ENCODE peak calls at places on chromosomes 7 and 10, in ten cellular contexts. One of them, this sample, is unnamed.

GRCh38 chr10:105140600-105140999 is 499.5 kb downstream of the SORCS3 start:
- DNase-seq in GM04503: no peak
- DNase-seq in HS-27A: no peak
- DNase-seq in CD8-positive, alpha-beta memory T cell: no peak
- DNase-seq in Right ventricle myocardium superior: no peak
- DNase-seq in neural crest cell: no peak
- DNase-seq in endothelial cell: no peak
- DNase-seq in dorsolateral prefrontal cortex: no peak
- DNase-seq in RWPE1: no peak
- DNase-seq in stimulated activated CD8-positive, alpha-beta memory T cell treated with anti-CD3 and anti-CD28 coated beads, Interleukin-4, amount 100 ng/mL, for 1 hour: no peak
- DNase-seq in this sample: no peak

GRCh38 chr7:34184466-34184865 is 279.1 kb downstream of the BMPER start:
- DNase-seq in GM04503: no peak
- DNase-seq in HS-27A: no peak
- DNase-seq in CD8-positive, alpha-beta memory T cell: no peak
- DNase-seq in Right ventricle myocardium superior: no peak
- DNase-seq in neural crest cell: no peak
- DNase-seq in endothelial cell: no peak
- DNase-seq in dorsolateral prefrontal cortex: no peak
- DNase-seq in RWPE1: no peak
- DNase-seq in stimulated activated CD8-positive, alpha-beta memory T cell treated with anti-CD3 and anti-CD28 coated beads, Interleukin-4, amount 100 ng/mL, for 1 hour: no peak
- DNase-seq in this sample: no peak

GRCh38 chr10:43348511-43349312 is 22.7 kb upstream of the FXYD4 start:
- DNase-seq in GM04503: no peak
- DNase-seq in HS-27A: peak; percentile 7
- DNase-seq in CD8-positive, alpha-beta memory T cell: peak; percentile 90
- DNase-seq in Right ventricle myocardium superior: peak; percentile 90
- DNase-seq in neural crest cell: peak; percentile 87
- DNase-seq in endothelial cell: peak; percentile 87
- DNase-seq in dorsolateral prefrontal cortex: peak; percentile 93
- DNase-seq in RWPE1: peak; percentile 89
- DNase-seq in stimulated activated CD8-positive, alpha-beta memory T cell treated with anti-CD3 and anti-CD28 coated beads, Interleukin-4, amount 100 ng/mL, for 1 hour: peak; percentile 75
- DNase-seq in this sample: peak; percentile 92

GRCh38 chr10:6299234-6299633 is 96.5 kb downstream of the PFKFB3 start:
- DNase-seq in GM04503: no peak
- DNase-seq in HS-27A: no peak
- DNase-seq in CD8-positive, alpha-beta memory T cell: no peak
- DNase-seq in Right ventricle myocardium superior: no peak
- DNase-seq in neural crest cell: no peak
- DNase-seq in endothelial cell: no peak
- DNase-seq in dorsolateral prefrontal cortex: no peak
- DNase-seq in RWPE1: peak; percentile 97
- DNase-seq in stimulated activated CD8-positive, alpha-beta memory T cell treated with anti-CD3 and anti-CD28 coated beads, Interleukin-4, amount 100 ng/mL, for 1 hour: no peak
- DNase-seq in this sample: no peak

GRCh38 chr7:158120313-158120712 is 467.3 kb downstream of the PTPRN2 start:
- DNase-seq in GM04503: no peak
- DNase-seq in HS-27A: no peak
- DNase-seq in CD8-positive, alpha-beta memory T cell: peak; percentile 7
- DNase-seq in Right ventricle myocardium superior: peak; percentile 19
- DNase-seq in neural crest cell: no peak
- DNase-seq in endothelial cell: no peak
- DNase-seq in dorsolateral prefrontal cortex: no peak
- DNase-seq in RWPE1: no peak
- DNase-seq in stimulated activated CD8-positive, alpha-beta memory T cell treated with anti-CD3 and anti-CD28 coated beads, Interleukin-4, amount 100 ng/mL, for 1 hour: no peak
- DNase-seq in this sample: no peak

GRCh38 chr10:47374611-47375536 is 9.2 kb downstream of the ZNF488 start:
- DNase-seq in GM04503: no peak
- DNase-seq in HS-27A: no peak
- DNase-seq in CD8-positive, alpha-beta memory T cell: no peak
- DNase-seq in Right ventricle myocardium superior: no peak
- DNase-seq in neural crest cell: no peak
- DNase-seq in endothelial cell: peak; percentile 1
- DNase-seq in dorsolateral prefrontal cortex: no peak
- DNase-seq in RWPE1: no peak
- DNase-seq in stimulated activated CD8-positive, alpha-beta memory T cell treated with anti-CD3 and anti-CD28 coated beads, Interleukin-4, amount 100 ng/mL, for 1 hour: no peak
- DNase-seq in this sample: peak; percentile 73

GRCh38 chr10:127182161-127182560 is 14.2 kb downstream of the INSYN2A start:
- DNase-seq in GM04503: no peak
- DNase-seq in HS-27A: no peak
- DNase-seq in CD8-positive, alpha-beta memory T cell: no peak
- DNase-seq in Right ventricle myocardium superior: no peak
- DNase-seq in neural crest cell: no peak
- DNase-seq in endothelial cell: no peak
- DNase-seq in dorsolateral prefrontal cortex: no peak
- DNase-seq in RWPE1: no peak
- DNase-seq in stimulated activated CD8-positive, alpha-beta memory T cell treated with anti-CD3 and anti-CD28 coated beads, Interleukin-4, amount 100 ng/mL, for 1 hour: no peak
- DNase-seq in this sample: no peak

GRCh38 chr7:107025449-107026103 is 18.9 kb upstream of the PRKAR2B start:
- DNase-seq in GM04503: no peak
- DNase-seq in HS-27A: no peak
- DNase-seq in CD8-positive, alpha-beta memory T cell: no peak
- DNase-seq in Right ventricle myocardium superior: no peak
- DNase-seq in neural crest cell: no peak
- DNase-seq in endothelial cell: no peak
- DNase-seq in dorsolateral prefrontal cortex: no peak
- DNase-seq in RWPE1: no peak
- DNase-seq in stimulated activated CD8-positive, alpha-beta memory T cell treated with anti-CD3 and anti-CD28 coated beads, Interleukin-4, amount 100 ng/mL, for 1 hour: no peak
- DNase-seq in this sample: no peak

GRCh38 chr7:84746347-84746746 is 440.5 kb downstream of the SEMA3D start:
- DNase-seq in GM04503: peak; percentile 74
- DNase-seq in HS-27A: no peak
- DNase-seq in CD8-positive, alpha-beta memory T cell: no peak
- DNase-seq in Right ventricle myocardium superior: no peak
- DNase-seq in neural crest cell: no peak
- DNase-seq in endothelial cell: no peak
- DNase-seq in dorsolateral prefrontal cortex: no peak
- DNase-seq in RWPE1: no peak
- DNase-seq in stimulated activated CD8-positive, alpha-beta memory T cell treated with anti-CD3 and anti-CD28 coated beads, Interleukin-4, amount 100 ng/mL, for 1 hour: no peak
- DNase-seq in this sample: no peak

GRCh38 chr10:121927361-121927840 is 430 bp downstream of the ATE1 start:
- DNase-seq in GM04503: no peak
- DNase-seq in HS-27A: no peak
- DNase-seq in CD8-positive, alpha-beta memory T cell: peak; percentile 57
- DNase-seq in Right ventricle myocardium superior: peak; percentile 76
- DNase-seq in neural crest cell: no peak
- DNase-seq in endothelial cell: no peak
- DNase-seq in dorsolateral prefrontal cortex: peak; percentile 54
- DNase-seq in RWPE1: peak; percentile 84
- DNase-seq in stimulated activated CD8-positive, alpha-beta memory T cell treated with anti-CD3 and anti-CD28 coated beads, Interleukin-4, amount 100 ng/mL, for 1 hour: no peak
- DNase-seq in this sample: peak; percentile 84

GRCh38 chr7:37105119-37105518 is 343.5 kb downstream of the ELMO1 start:
- DNase-seq in GM04503: no peak
- DNase-seq in HS-27A: no peak
- DNase-seq in CD8-positive, alpha-beta memory T cell: no peak
- DNase-seq in Right ventricle myocardium superior: no peak
- DNase-seq in neural crest cell: no peak
- DNase-seq in endothelial cell: no peak
- DNase-seq in dorsolateral prefrontal cortex: no peak
- DNase-seq in RWPE1: no peak
- DNase-seq in stimulated activated CD8-positive, alpha-beta memory T cell treated with anti-CD3 and anti-CD28 coated beads, Interleukin-4, amount 100 ng/mL, for 1 hour: no peak
- DNase-seq in this sample: no peak

GRCh38 chr7:93231264-93231663 is 902 bp upstream of the VPS50 start:
- DNase-seq in GM04503: no peak
- DNase-seq in HS-27A: no peak
- DNase-seq in CD8-positive, alpha-beta memory T cell: no peak
- DNase-seq in Right ventricle myocardium superior: no peak
- DNase-seq in neural crest cell: no peak
- DNase-seq in endothelial cell: no peak
- DNase-seq in dorsolateral prefrontal cortex: no peak
- DNase-seq in RWPE1: peak; percentile 20
- DNase-seq in stimulated activated CD8-positive, alpha-beta memory T cell treated with anti-CD3 and anti-CD28 coated beads, Interleukin-4, amount 100 ng/mL, for 1 hour: no peak
- DNase-seq in this sample: no peak

GRCh38 chr7:99825451-99825850 is 2.4 kb upstream of the CYP3A43 start:
- DNase-seq in GM04503: no peak
- DNase-seq in HS-27A: no peak
- DNase-seq in CD8-positive, alpha-beta memory T cell: no peak
- DNase-seq in Right ventricle myocardium superior: no peak
- DNase-seq in neural crest cell: no peak
- DNase-seq in endothelial cell: no peak
- DNase-seq in dorsolateral prefrontal cortex: no peak
- DNase-seq in RWPE1: no peak
- DNase-seq in stimulated activated CD8-positive, alpha-beta memory T cell treated with anti-CD3 and anti-CD28 coated beads, Interleukin-4, amount 100 ng/mL, for 1 hour: no peak
- DNase-seq in this sample: peak; percentile 8

GRCh38 chr10:43689007-43689491 is 40.4 kb upstream of the ZNF32 start:
- DNase-seq in GM04503: no peak
- DNase-seq in HS-27A: no peak
- DNase-seq in CD8-positive, alpha-beta memory T cell: no peak
- DNase-seq in Right ventricle myocardium superior: no peak
- DNase-seq in neural crest cell: no peak
- DNase-seq in endothelial cell: no peak
- DNase-seq in dorsolateral prefrontal cortex: no peak
- DNase-seq in RWPE1: no peak
- DNase-seq in stimulated activated CD8-positive, alpha-beta memory T cell treated with anti-CD3 and anti-CD28 coated beads, Interleukin-4, amount 100 ng/mL, for 1 hour: no peak
- DNase-seq in this sample: no peak

GRCh38 chr7:90455163-90456030 is 14.0 kb upstream of the PTTG1IP2 start:
- DNase-seq in GM04503: peak; percentile 21
- DNase-seq in HS-27A: no peak
- DNase-seq in CD8-positive, alpha-beta memory T cell: no peak
- DNase-seq in Right ventricle myocardium superior: no peak
- DNase-seq in neural crest cell: no peak
- DNase-seq in endothelial cell: no peak
- DNase-seq in dorsolateral prefrontal cortex: no peak
- DNase-seq in RWPE1: peak; percentile 64
- DNase-seq in stimulated activated CD8-positive, alpha-beta memory T cell treated with anti-CD3 and anti-CD28 coated beads, Interleukin-4, amount 100 ng/mL, for 1 hour: no peak
- DNase-seq in this sample: no peak